ENCODE peak calls at places on chromosomes 3 and 15, in four cellular contexts. K is A549, J is NB4, M is ovary. O is an unnamed sample.

GRCh38 chr3:40930131-40930538 is 269.2 kb upstream of the CTNNB1 start:
- DNase-seq in K (no peak), J (peak; percentile 10), M (no peak), O (no peak)

GRCh38 chr3:24579008-24579407 is 84.4 kb upstream of the THRB start:
- DNase-seq in K (no peak), J (no peak), M (no peak), O (no peak)

GRCh38 chr3:57939776-57940175 is 68.4 kb upstream of the FLNB start:
- DNase-seq in K (no peak), J (no peak), M (no peak), O (no peak)

GRCh38 chr3:105532251-105532650 is 165.5 kb downstream of the ALCAM start:
- DNase-seq in K (no peak), J (no peak), M (no peak), O (no peak)

GRCh38 chr3:168722091-168722490 is 626.4 kb upstream of the GOLIM4 start:
- DNase-seq in K (no peak), J (no peak), M (no peak), O (no peak)

GRCh38 chr15:74251187-74251811 is 15.2 kb downstream of the CCDC33 start:
- DNase-seq in K (no peak), J (no peak), M (no peak), O (peak; percentile 91)

GRCh38 chr3:184466413-184466960 is 86.6 kb downstream of the CHRD start:
- DNase-seq in K (no peak), J (peak; percentile 72), M (peak; percentile 80), O (no peak)

GRCh38 chr3:156509209-156510174 is 45.4 kb downstream of the SSR3 start:
- DNase-seq in K (peak; percentile 63), J (peak; percentile 59), M (no peak), O (no peak)

GRCh38 chr3:109081746-109082510 is 36.0 kb downstream of the MORC1 start:
- DNase-seq in K (peak; percentile 19), J (peak; percentile 52), M (no peak), O (no peak)

GRCh38 chr3:146335386-146335785 is 84.5 kb upstream of the PLSCR4 start:
- DNase-seq in K (no peak), J (no peak), M (no peak), O (no peak)

GRCh38 chr3:61239871-61240270 is 11.4 kb downstream of the FHIT start:
- DNase-seq in K (no peak), J (no peak), M (peak; percentile 56), O (no peak)

GRCh38 chr3:50227390-50228183 is 8.4 kb upstream of the GNAI2 start:
- DNase-seq in K (peak; percentile 87), J (peak; percentile 96), M (peak; percentile 94), O (peak; percentile 78)

GRCh38 chr3:71972031-71972430 is 187.1 kb upstream of the PROK2 start:
- DNase-seq in K (no peak), J (no peak), M (no peak), O (no peak)

GRCh38 chr3:122745365-122746021 is 48.1 kb downstream of the HSPBAP1 start:
- DNase-seq in K (no peak), J (no peak), M (no peak), O (no peak)

GRCh38 chr3:188486126-188486525 is 332.2 kb downstream of the LPP start:
- DNase-seq in K (no peak), J (no peak), M (no peak), O (no peak)

DNA sequence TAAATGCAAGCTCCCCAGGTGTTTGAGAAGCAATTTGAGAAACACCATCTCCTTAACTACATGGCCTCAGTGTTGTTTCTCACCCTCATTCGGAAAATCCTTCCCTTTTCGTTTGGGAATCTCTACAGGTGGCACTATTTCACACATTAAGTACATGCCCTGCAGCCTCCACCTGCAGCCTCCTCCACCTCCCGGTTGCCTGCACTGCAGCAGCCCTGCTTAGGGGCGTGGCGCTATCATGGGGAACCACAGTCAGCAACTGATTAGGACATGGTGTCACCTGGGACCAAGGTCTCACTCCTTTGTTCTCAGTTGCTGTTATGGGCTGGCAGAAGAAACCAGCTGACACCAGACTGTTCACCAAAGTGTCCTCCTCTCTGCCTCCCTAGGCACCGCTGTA is 11.7 kb upstream of the ZNF774 start:
- DNase-seq in K (no peak), J (no peak), M (no peak), O (no peak)
- TF ChIP-seq CTCF in K (no peak), J (no peak), M (no peak), O (no peak)

GRCh38 chr3:115245437-115245836 is 98.3 kb upstream of the ZBTB20 start:
- DNase-seq in K (peak; percentile 69), J (no peak), M (no peak), O (no peak)
- TF ChIP-seq POLR2A in K (no peak), J (no peak), M (no peak), O (no peak)

DNA sequence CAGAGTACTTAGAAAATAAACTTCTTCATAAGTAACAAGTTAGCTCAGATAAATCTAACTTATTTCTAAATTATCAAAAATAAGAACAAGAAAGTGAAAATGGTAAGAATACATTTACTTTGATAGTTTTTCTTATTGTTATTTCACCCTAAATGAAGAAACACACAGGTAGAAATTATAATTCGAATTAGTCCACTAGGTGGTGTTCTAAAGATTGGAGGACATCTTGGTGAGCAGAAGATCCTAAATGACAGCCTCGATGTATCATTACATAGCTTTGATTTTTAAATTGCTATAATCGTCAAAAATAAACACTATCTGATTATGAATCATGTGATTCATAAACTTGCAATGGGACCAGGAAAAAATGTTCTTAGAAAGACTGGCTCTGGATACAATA is 280.8 kb upstream of the UBE2E2 start:
- DNase-seq in K (peak; percentile 12), J (peak; percentile 6), M (no peak), O (no peak)
- TF ChIP-seq CTCF in K (peak; percentile 14), J (no peak), M (peak; percentile 9), O (peak; percentile 27)

GRCh38 chr15:94230886-94231727 is at the start of gene MCTP2:
- DNase-seq in K (no peak), J (peak; percentile 97), M (peak; percentile 40), O (no peak)
- TF ChIP-seq POLR2A in K (no peak), J (no peak), M (no peak), O (no peak)

GRCh38 chr15:91258436-91258779 is 158.4 kb downstream of the SV2B start:
- DNase-seq in K (peak; percentile 28), J (peak; percentile 95), M (no peak), O (no peak)
- TF ChIP-seq CTCF in K (no peak), J (peak; percentile 63), M (no peak), O (no peak)

DNA sequence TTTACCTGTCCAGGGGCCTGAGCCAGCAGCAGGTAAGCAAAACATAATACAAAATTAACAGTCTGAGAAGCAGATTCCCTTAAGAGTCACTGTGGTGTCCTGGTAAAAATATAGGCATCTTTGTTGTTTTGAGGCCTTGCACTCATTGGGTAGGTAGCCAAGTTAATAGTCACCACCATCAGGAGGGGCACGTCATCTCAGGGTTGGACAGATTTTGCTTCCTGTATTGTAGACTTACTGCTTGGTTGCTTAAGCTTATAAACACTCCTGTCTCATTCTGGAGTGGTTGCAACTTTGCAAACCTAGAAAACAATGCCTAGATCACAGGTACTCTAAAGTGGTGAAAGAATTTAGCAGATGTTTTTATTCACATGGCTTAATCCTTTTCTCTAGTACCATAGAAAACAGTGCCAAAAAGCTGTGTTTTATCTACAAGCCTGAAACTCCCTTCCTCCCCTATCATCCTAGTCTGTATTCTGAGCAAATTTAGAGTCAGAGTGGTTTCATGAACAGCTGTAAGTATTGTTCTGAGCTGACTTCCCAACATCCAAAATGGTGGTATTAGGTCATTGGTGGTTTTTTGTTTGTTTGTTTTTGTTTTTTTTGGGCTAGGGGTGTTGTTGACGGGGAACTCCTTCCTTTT is 201.8 kb downstream of the AKAP13 start:
- DNase-seq in K (no peak), J (no peak), M (no peak), O (no peak)
- TF ChIP-seq POLR2A in K (no peak), J (no peak), M (no peak), O (no peak)

GRCh38 chr15:68543546-68544008 is 35.2 kb upstream of the CORO2B start:
- DNase-seq in K (peak; percentile 68), J (no peak), M (no peak), O (no peak)

GRCh38 chr15:68548375-68548774 is 30.4 kb upstream of the CORO2B start:
- DNase-seq in K (no peak), J (no peak), M (no peak), O (no peak)

GRCh38 chr15:68550004-68550403 is 28.8 kb upstream of the CORO2B start:
- DNase-seq in K (no peak), J (no peak), M (no peak), O (no peak)

GRCh38 chr15:68542771-68543544 is 35.8 kb upstream of the CORO2B start:
- DNase-seq in K (peak; percentile 82), J (no peak), M (peak; percentile 64), O (peak; percentile 19)

GRCh38 chr15:68546318-68546717 is 32.5 kb upstream of the CORO2B start:
- DNase-seq in K (no peak), J (no peak), M (no peak), O (no peak)
- TF ChIP-seq CTCF in K (no peak), J (no peak), M (no peak), O (no peak)

GRCh38 chr3:130111185-130111864 is 29.7 kb downstream of the ALG1L2 start:
- DNase-seq in K (peak; percentile 53), J (peak; percentile 98), M (peak; percentile 99), O (peak; percentile 98)
- TF ChIP-seq POLR2A in K (peak; percentile 50), J (peak; percentile 48), M (no peak), O (no peak)

GRCh38 chr3:154301556-154301955 is 22.7 kb downstream of the DHX36 start:
- DNase-seq in K (no peak), J (no peak), M (no peak), O (no peak)
- TF ChIP-seq CTCF in K (no peak), J (no peak), M (no peak), O (no peak)

GRCh38 chr15:67091966-67092677 is 26.7 kb downstream of the SMAD3 start:
- DNase-seq in K (no peak), J (no peak), M (no peak), O (no peak)

GRCh38 chr15:67087507-67088172 is 22.2 kb downstream of the SMAD3 start:
- DNase-seq in K (no peak), J (no peak), M (no peak), O (no peak)

GRCh38 chr15:67091073-67091965 is 25.9 kb downstream of the SMAD3 start:
- DNase-seq in K (peak; percentile 85), J (peak; percentile 96), M (peak; percentile 77), O (peak; percentile 89)

GRCh38 chr15:67090297-67091072 is 25.1 kb downstream of the SMAD3 start:
- DNase-seq in K (no peak), J (no peak), M (no peak), O (no peak)

GRCh38 chr15:67089218-67090193 is 24.1 kb downstream of the SMAD3 start:
- DNase-seq in K (peak; percentile 76), J (peak; percentile 56), M (no peak), O (no peak)
- TF ChIP-seq POLR2A in K (no peak), J (no peak), M (no peak), O (no peak)